ENCODE peak calls at places on chromosomes 13 and 19, in ten cellular contexts. J, Y, T, G, E, U, A, Q, W and K are unnamed samples.

GRCh38 chr19:7400815-7401214 is 52.1 kb downstream of the ARHGEF18 start:
- DNase-seq in A (no peak), E (no peak), Y (no peak), Q (no peak), U (no peak), W (no peak), G (no peak), T (no peak), J (no peak), K (no peak)

GRCh38 chr19:1410136-1410786 is 2.9 kb downstream of the DAZAP1 start:
- DNase-seq in G (no peak), T (no peak), U (peak; percentile 64), A (no peak), J (no peak), W (no peak), Y (no peak), Q (no peak), E (no peak), K (no peak)

GRCh38 chr13:113216165-113217056 is 7.0 kb downstream of the CUL4A start:
- DNase-seq in E (no peak), Y (no peak), J (no peak), U (peak; percentile 61), Q (peak; percentile 10), G (peak; percentile 73), A (no peak), T (peak; percentile 20), W (no peak), K (peak; percentile 84)

GRCh38 chr13:26896986-26897668 is 136.5 kb upstream of the GPR12 start:
- DNase-seq in E (no peak), T (no peak), J (no peak), G (no peak), Y (no peak), A (no peak), Q (no peak), W (no peak), U (no peak), K (no peak)

GRCh38 chr13:37241786-37242185 is 136.3 kb upstream of the CSNK1A1L start:
- DNase-seq in A (no peak), T (no peak), E (no peak), Y (no peak), Q (no peak), G (peak; percentile 16), U (no peak), J (no peak), W (no peak), K (no peak)

GRCh38 chr13:109330941-109331340 is 455.4 kb downstream of the IRS2 start:
- DNase-seq in Q (no peak), Y (no peak), J (no peak), E (no peak), W (no peak), G (no peak), U (peak; percentile 52), T (no peak), A (no peak), K (peak; percentile 37)

GRCh38 chr13:54875111-54875510 is 1846.5 kb downstream of the OLFM4 start:
- DNase-seq in T (no peak), E (no peak), Y (no peak), Q (no peak), W (no peak), J (no peak), A (no peak), G (no peak), U (no peak), K (no peak)

GRCh38 chr13:20391597-20392452 is 133.8 kb downstream of the CRYL1 start:
- DNase-seq in A (no peak), W (no peak), Y (no peak), Q (no peak), T (peak; percentile 58), G (no peak), J (no peak), U (no peak), E (no peak), K (no peak)

GRCh38 chr19:11813801-11814706 is at the start of gene ZNF440:
- DNase-seq in W (peak; percentile 65), T (peak; percentile 94), U (peak; percentile 94), Q (peak; percentile 89), G (peak; percentile 90), A (peak; percentile 78), J (peak; percentile 91), E (peak; percentile 84), Y (peak; percentile 70), K (peak; percentile 87)

GRCh38 chr19:4537953-4538600 is 1.8 kb downstream of the LRG1 start:
- DNase-seq in Q (no peak), J (no peak), A (no peak), E (no peak), W (no peak), G (no peak), U (no peak), T (no peak), Y (no peak), K (no peak)

GRCh38 chr13:28451482-28452217 is 43.3 kb downstream of the FLT1 start:
- DNase-seq in Q (no peak), U (no peak), W (no peak), T (no peak), G (peak; percentile 63), Y (no peak), E (no peak), J (no peak), A (no peak), K (no peak)

GRCh38 chr19:27833031-27833430 is 1379.9 kb downstream of the UQCRFS1 start:
- DNase-seq in W (no peak), U (no peak), G (no peak), T (no peak), E (no peak), Y (no peak), A (no peak), Q (no peak), J (no peak), K (no peak)

GRCh38 chr13:77034883-77035282 is 7.9 kb upstream of the FBXL3 start:
- DNase-seq in U (peak; percentile 56), A (no peak), T (no peak), Q (no peak), W (no peak), Y (no peak), G (peak; percentile 47), E (no peak), J (no peak), K (peak; percentile 54)

GRCh38 chr13:94967183-94968039 is 255.1 kb upstream of the SOX21 start:
- DNase-seq in Y (no peak), W (no peak), J (no peak), Q (no peak), E (peak; percentile 3), T (peak; percentile 2), A (no peak), G (peak; percentile 8), U (peak; percentile 15), K (no peak)

GRCh38 chr13:107422421-107422820 is 792.9 kb downstream of the LIG4 start:
- DNase-seq in Q (no peak), E (no peak), A (no peak), W (peak; percentile 5), J (no peak), G (no peak), Y (no peak), U (no peak), T (no peak), K (no peak)

GRCh38 chr13:111337206-111337605 is 16.8 kb downstream of the TEX29 start:
- DNase-seq in Q (no peak), W (no peak), T (no peak), G (peak; percentile 90), A (no peak), E (no peak), Y (no peak), U (peak; percentile 93), J (no peak), K (peak; percentile 78)

GRCh38 chr19:44753619-44753931 is 5.1 kb downstream of the BCL3 start:
- DNase-seq in E (no peak), G (no peak), U (no peak), Q (no peak), Y (no peak), J (no peak), W (no peak), A (no peak), T (no peak), K (no peak)

GRCh38 chr13:26019881-26020535 is 31.8 kb downstream of the SHISA2 start:
- DNase-seq in Q (no peak), J (no peak), E (no peak), W (no peak), Y (no peak), G (peak; percentile 35), U (peak; percentile 68), T (peak; percentile 48), A (no peak), K (peak; percentile 75)

GRCh38 chr13:90591927-90592268 is 755.6 kb upstream of the MIR17HG start:
- DNase-seq in U (no peak), T (no peak), J (no peak), A (no peak), Q (no peak), G (no peak), Y (no peak), W (no peak), E (no peak), K (no peak)

GRCh38 chr13:33279898-33280549 is 5.5 kb downstream of the STARD13 start:
- DNase-seq in Y (no peak), T (peak; percentile 29), J (no peak), Q (peak; percentile 48), G (peak; percentile 54), A (no peak), E (no peak), U (peak; percentile 94), W (no peak), K (peak; percentile 70)

GRCh38 chr19:1471514-1472107 is 7.4 kb downstream of the C19orf25 start:
- DNase-seq in G (no peak), T (no peak), Q (no peak), U (peak; percentile 37), W (no peak), J (no peak), E (no peak), Y (no peak), A (peak; percentile 32), K (peak; percentile 31)

GRCh38 chr19:1567848-1568227 is 287 bp downstream of the MEX3D start:
- DNase-seq in W (no peak), A (no peak), E (no peak), U (no peak), Q (no peak), Y (no peak), G (no peak), J (no peak), T (no peak), K (no peak)

GRCh38 chr19:43765109-43765876 is 10.5 kb upstream of the SMG9 start:
- DNase-seq in U (peak; percentile 99), W (no peak), A (peak; percentile 55), G (peak; percentile 95), T (peak; percentile 77), J (no peak), Y (peak; percentile 49), Q (peak; percentile 71), E (peak; percentile 69), K (peak; percentile 98)

GRCh38 chr19:35253316-35254286 is 4.8 kb downstream of the LSR start:
- DNase-seq in T (no peak), J (no peak), Y (no peak), E (no peak), U (no peak), Q (no peak), W (peak; percentile 0), G (no peak), A (no peak), K (no peak)

GRCh38 chr13:98976941-98977340 is 923 bp downstream of the DOCK9 start:
- DNase-seq in Y (no peak), J (no peak), W (no peak), E (no peak), T (no peak), U (no peak), A (no peak), Q (peak; percentile 55), G (peak; percentile 37), K (no peak)

GRCh38 chr13:96849091-96849490 is 145.2 kb downstream of the OXGR1 start:
- DNase-seq in U (no peak), E (no peak), G (no peak), Y (no peak), T (no peak), A (no peak), J (no peak), Q (no peak), W (no peak), K (no peak)

GRCh38 chr19:21677696-21678418 is 89.5 kb downstream of the ZNF100 start:
- DNase-seq in Q (no peak), J (no peak), A (no peak), W (peak; percentile 2), G (no peak), E (peak; percentile 3), T (no peak), U (no peak), Y (no peak), K (no peak)

GRCh38 chr19:45653634-45654033 is 14.4 kb upstream of the GIPR start:
- DNase-seq in T (no peak), U (no peak), J (no peak), W (no peak), E (no peak), G (no peak), Q (no peak), A (no peak), Y (no peak), K (no peak)